ENCODE peak calls at places on chromosome 12, in seven cellular contexts. U is upper lobe of right lung; R is brain microvascular endothelial cell; E is Karpas-422; B is CD8-positive, alpha-beta memory T cell; F is psoas muscle; X is heart right ventricle. Z is an unnamed sample.

GRCh38 chr12:108724054-108724889 is 7.0 kb downstream of the CORO1C start:
- DNase-seq in F (no peak), E (peak), B (no peak), U (no peak), R (peak), X (no peak), Z (no peak)

GRCh38 chr12:71610036-71610795 is 53.4 kb downstream of the ZFC3H1 start:
- DNase-seq in E (no peak), B (no peak), R (no peak), U (no peak), F (no peak), X (no peak), Z (no peak)

GRCh38 chr12:14841761-14842160 is 1.6 kb downstream of the ART4 start:
- DNase-seq in U (no peak), E (no peak), X (peak), F (peak), R (peak), B (no peak), Z (peak)

GRCh38 chr12:31353730-31354708 is 28.1 kb upstream of the SINHCAF start:
- DNase-seq in R (no peak), U (no peak), F (no peak), B (no peak), E (peak), X (no peak), Z (no peak)

GRCh38 chr12:91704446-91704845 is 441.2 kb downstream of the BTG1 start:
- DNase-seq in F (no peak), B (no peak), R (peak), X (no peak), E (no peak), U (no peak), Z (no peak)

GRCh38 chr12:25997401-25997973 is 39.0 kb downstream of the RASSF8 start:
- DNase-seq in F (no peak), U (no peak), R (peak), B (no peak), X (no peak), E (no peak), Z (no peak)

GRCh38 chr12:55829967-55830600 is 697 bp upstream of the DNAJC14 start:
- DNase-seq in R (no peak), E (peak), B (peak), U (peak), X (peak), F (peak), Z (no peak)

GRCh38 chr12:106289196-106289681 is 13.3 kb upstream of the TCP11L2 start:
- DNase-seq in R (peak), F (no peak), U (no peak), X (no peak), B (no peak), E (no peak), Z (no peak)

GRCh38 chr12:51388826-51389225 is 2.4 kb downstream of the GALNT6 start:
- DNase-seq in U (no peak), F (no peak), R (no peak), B (no peak), E (no peak), X (no peak), Z (no peak)

GRCh38 chr12:131403676-131404075 is 307.2 kb upstream of the SFSWAP start:
- DNase-seq in F (no peak), U (no peak), B (no peak), R (no peak), X (no peak), E (no peak), Z (no peak)

GRCh38 chr12:93571854-93572711 is at the start of gene SOCS2:
- DNase-seq in E (no peak), R (no peak), B (peak), X (peak), F (peak), U (peak), Z (no peak)

GRCh38 chr12:69469854-69470188 is 367 bp upstream of the FRS2 start:
- DNase-seq in X (no peak), B (no peak), U (no peak), E (no peak), R (no peak), F (no peak), Z (no peak)

GRCh38 chr12:546265-546919 is 86.7 kb downstream of the B4GALNT3 start:
- DNase-seq in B (peak), U (no peak), R (no peak), X (no peak), F (no peak), E (no peak), Z (no peak)

DNA sequence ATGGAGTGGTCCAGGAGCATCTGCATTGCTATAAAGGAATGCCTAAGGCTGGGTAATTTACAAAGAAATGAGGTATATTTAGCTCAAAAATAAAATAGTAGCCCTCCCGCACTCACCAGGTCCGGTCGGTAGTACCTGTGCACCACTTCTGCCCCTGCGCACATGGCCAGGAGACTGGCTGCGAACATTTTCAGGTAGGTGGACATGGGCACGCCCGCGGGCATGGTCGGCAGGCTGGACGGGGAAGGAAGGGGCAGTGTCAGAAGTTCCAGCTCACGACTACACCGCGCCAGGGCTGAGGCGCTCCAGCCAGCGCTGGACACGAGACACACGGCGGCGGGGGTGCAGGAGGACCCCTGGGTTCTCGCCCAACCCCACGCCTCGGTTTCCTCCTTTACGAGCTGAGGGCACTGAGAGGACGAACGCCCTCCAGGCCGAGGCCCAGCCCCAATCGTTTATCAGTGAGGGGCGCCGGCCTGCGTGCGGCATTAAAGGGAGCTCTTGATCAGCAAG is 9.1 kb upstream of the TDG start:
- DNase-seq in X (no peak), R (no peak), E (peak), U (no peak), F (no peak), B (no peak), Z (peak)
- H3K27ac ChIP-seq in X (peak), R (peak), E (peak), U (peak), F (peak), B (peak), Z (peak)

GRCh38 chr12:116588390-116589028 is 29.3 kb downstream of the MAP1LC3B2 start:
- DNase-seq in R (no peak), U (no peak), X (no peak), E (no peak), F (no peak), B (no peak), Z (no peak)

GRCh38 chr12:116578051-116578450 is 18.9 kb downstream of the MAP1LC3B2 start:
- DNase-seq in U (no peak), R (no peak), B (no peak), E (no peak), F (no peak), X (no peak), Z (no peak)

GRCh38 chr12:116587270-116587669 is 28.1 kb downstream of the MAP1LC3B2 start:
- DNase-seq in E (no peak), U (no peak), R (no peak), F (no peak), B (no peak), X (no peak), Z (no peak)

GRCh38 chr12:116582610-116583009 is 23.4 kb downstream of the MAP1LC3B2 start:
- DNase-seq in E (no peak), F (no peak), B (no peak), X (peak), R (peak), U (peak), Z (no peak)

DNA sequence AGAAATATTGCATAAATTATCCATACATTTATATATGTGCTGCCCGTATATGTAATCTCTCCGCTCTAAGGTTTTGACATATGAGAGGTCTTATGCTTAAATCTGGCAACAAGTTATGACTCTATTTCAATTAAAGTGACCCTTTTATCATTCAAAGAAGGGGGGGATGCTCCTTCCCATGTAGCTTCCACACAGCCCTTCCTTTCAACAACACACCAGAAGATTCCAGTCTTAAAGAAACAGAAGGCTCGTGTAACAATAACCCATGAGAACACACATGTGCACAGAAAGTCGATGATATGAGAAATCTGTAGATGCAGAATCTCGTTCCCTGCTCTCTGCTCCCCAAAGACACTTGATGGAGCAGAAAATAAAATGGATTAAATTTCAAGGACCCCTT is 24.1 kb downstream of the MAP1LC3B2 start:
- DNase-seq in U (no peak), R (no peak), E (no peak), F (no peak), X (no peak), B (no peak), Z (no peak)
- H3K27ac ChIP-seq in U (no peak), R (no peak), E (no peak), F (no peak), X (no peak), B (no peak), Z (no peak)

DNA sequence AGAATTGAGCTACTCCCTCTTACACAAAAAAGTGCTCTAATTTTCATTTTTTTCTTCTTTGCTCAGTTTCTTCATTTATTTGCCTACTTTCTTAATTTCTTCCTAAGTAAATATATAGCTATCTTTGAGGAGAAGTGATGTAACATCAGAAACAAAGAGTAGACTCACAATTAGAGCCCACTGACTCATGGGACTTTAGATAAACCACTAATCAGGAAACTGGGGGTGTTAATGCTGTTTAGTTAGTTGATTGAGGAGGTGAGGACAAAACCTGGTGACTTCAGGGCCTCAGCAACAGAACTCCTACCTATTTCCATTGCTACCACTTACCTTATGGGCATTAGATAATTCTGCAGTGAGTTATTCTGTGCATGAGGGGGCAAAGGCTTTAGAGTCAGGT is 151.7 kb downstream of the MON2 start:
- DNase-seq in F (no peak), U (no peak), B (no peak), E (no peak), X (no peak), R (no peak), Z (no peak)
- H3K27ac ChIP-seq in F (no peak), U (no peak), B (no peak), E (no peak), X (no peak), R (no peak), Z (no peak)

GRCh38 chr12:24381790-24382189 is 432.3 kb upstream of the SOX5 start:
- DNase-seq in B (no peak), R (no peak), U (no peak), F (no peak), X (no peak), E (no peak), Z (no peak)

GRCh38 chr12:24378548-24379011 is 429.1 kb upstream of the SOX5 start:
- DNase-seq in B (no peak), E (peak), R (peak), F (no peak), X (no peak), U (no peak), Z (no peak)

GRCh38 chr12:24380122-24380521 is 430.7 kb upstream of the SOX5 start:
- DNase-seq in E (no peak), U (no peak), B (no peak), F (no peak), X (no peak), R (no peak), Z (no peak)

GRCh38 chr12:24379493-24379892 is 430.0 kb upstream of the SOX5 start:
- DNase-seq in B (no peak), F (no peak), U (no peak), R (no peak), X (no peak), E (no peak), Z (no peak)

DNA sequence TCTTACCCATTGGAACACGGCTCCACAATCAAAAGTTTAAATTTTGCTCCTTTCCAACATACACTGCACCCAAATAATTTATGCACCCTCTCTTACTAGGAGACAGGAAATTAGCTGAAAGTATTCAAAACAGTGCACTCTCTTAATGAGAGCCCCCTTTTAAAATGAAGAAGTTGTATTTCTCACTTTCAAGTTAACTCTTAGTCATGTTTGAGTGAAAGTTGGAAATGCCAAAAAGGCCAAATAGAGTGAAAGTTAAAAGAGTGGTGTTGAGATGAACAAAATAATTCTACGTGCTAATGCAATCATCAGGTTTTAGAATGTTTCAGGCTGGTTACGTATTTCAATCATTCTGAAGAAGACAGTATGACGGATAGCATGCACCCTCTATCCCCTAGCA is 429.6 kb upstream of the SOX5 start:
- DNase-seq in B (no peak), E (peak), X (no peak), U (no peak), R (no peak), F (no peak), Z (no peak)
- H3K27ac ChIP-seq in B (no peak), E (peak), X (no peak), U (no peak), R (no peak), F (no peak), Z (no peak)

GRCh38 chr12:64612843-64613242 is 2.5 kb downstream of the RASSF3 start:
- DNase-seq in U (no peak), R (no peak), F (no peak), E (peak), X (no peak), B (no peak), Z (no peak)

GRCh38 chr12:64609543-64610091 is 678 bp upstream of the RASSF3 start:
- DNase-seq in F (no peak), B (no peak), X (no peak), R (peak), U (no peak), E (no peak), Z (no peak)

GRCh38 chr12:64610660-64611429 is 550 bp downstream of the RASSF3 start:
- DNase-seq in R (peak), U (peak), F (peak), B (peak), E (peak), X (peak), Z (peak)

GRCh38 chr12:64610092-64610659 is at the start of gene RASSF3:
- DNase-seq in X (peak), F (peak), R (peak), B (peak), E (peak), U (peak), Z (peak)

DNA sequence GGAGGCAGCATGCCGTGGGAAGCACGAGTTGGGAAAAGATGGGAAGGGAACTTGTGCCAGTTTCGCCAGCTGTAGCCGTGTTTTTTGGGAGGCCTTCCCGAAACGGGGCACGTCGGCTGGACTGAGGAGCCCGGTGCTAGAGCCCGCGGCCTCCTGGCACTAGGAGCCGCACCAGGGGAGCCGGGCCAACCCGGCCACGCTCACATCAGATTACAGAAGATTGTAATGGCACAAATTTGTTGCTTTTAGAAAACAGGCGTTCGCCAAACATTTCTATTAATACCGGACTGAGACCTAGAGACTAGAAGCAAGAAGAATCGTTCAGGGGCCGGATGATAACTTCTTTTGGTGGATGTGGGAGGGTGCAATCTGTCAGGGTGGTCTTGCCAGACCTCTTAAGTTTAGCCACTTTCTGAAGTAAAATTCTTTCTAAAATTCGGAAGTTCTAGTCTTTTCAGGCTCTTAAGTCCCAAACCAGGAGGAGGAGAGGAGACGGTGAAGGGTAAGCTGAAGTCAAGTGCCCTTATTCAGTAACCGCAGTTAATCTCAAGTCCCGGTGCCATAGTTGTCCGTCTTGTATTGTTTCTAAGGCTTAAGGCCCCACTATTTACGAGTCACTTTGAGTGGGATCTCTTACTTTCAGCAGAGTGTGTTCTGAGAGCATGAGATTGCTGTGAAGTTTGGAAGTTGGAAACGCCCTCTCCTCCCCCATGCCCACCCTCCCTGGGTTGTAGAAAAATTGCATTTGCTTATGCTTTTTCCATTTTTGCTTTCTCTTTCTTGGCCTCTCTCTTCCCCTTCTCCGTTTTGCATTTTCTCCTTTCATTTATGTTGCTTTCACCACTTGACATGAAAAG is 1.4 kb downstream of the RASSF3 start:
- DNase-seq in U (peak), X (peak), R (peak), E (peak), B (no peak), F (no peak), Z (peak)
- H3K27ac ChIP-seq in U (peak), X (peak), R (no peak), E (peak), B (peak), F (peak), Z (peak)

GRCh38 chr12:15988983-15989382 is 77.9 kb downstream of the DERA start:
- DNase-seq in F (no peak), U (no peak), X (no peak), R (no peak), E (no peak), B (no peak), Z (no peak)
- H3K27ac ChIP-seq in F (no peak), U (no peak), X (no peak), R (no peak), E (no peak), B (no peak), Z (no peak)

GRCh38 chr12:75975692-75976091 is 55.9 kb downstream of the PHLDA1 start:
- DNase-seq in B (no peak), E (no peak), U (no peak), R (no peak), X (no peak), F (no peak), Z (no peak)
- H3K27ac ChIP-seq in B (no peak), E (no peak), U (no peak), R (peak), X (no peak), F (no peak), Z (peak)